ENCODE peak calls at places on chromosomes 4 and X, in nine cellular contexts. J is K562, N is MM.1S, R is DND-41, V is fibroblast of lung, W is mammary epithelial cell, M is PC-3, B is Karpas-422, O is keratinocyte. S is an unnamed sample. For H3K27me3, the result is how much of the 10 kb centered on the place peaks cover.

GRCh38 chr4:183438458-183439113 is 5.8 kb upstream of the CDKN2AIP start:
- DNase-seq in J (no peak), N (no peak), R (no peak), V (peak), W (peak), M (peak), B (no peak), O (peak), S (peak)

GRCh38 chr4:121122661-121123060 is 41.5 kb downstream of the TNIP3 start:
- DNase-seq in J (no peak), N (no peak), R (no peak), V (peak), W (no peak), M (no peak), B (no peak), O (no peak), S (no peak)

GRCh38 chr4:32454482-32454881 is 1734.3 kb downstream of the PCDH7 start:
- DNase-seq in J (no peak), N (peak), R (no peak), V (no peak), W (no peak), M (no peak), B (no peak), O (no peak), S (no peak)

GRCh38 chrX:77264490-77264889 is 182.7 kb upstream of the FGF16 start:
- DNase-seq in J (no peak), N (no peak), R (no peak), V (no peak), W (no peak), M (no peak), B (no peak), O (no peak), S (no peak)

GRCh38 chr4:13888112-13888511 is 260.6 kb upstream of the BOD1L1 start:
- DNase-seq in J (no peak), N (no peak), R (no peak), V (peak), W (peak), M (peak), B (no peak), O (no peak), S (peak)

GRCh38 chr4:84499065-84499982 is at the start of gene NKX6-1:
- DNase-seq in J (no peak), N (no peak), R (no peak), V (peak), W (peak), M (peak), B (no peak), O (no peak), S (peak)

GRCh38 chr4:185066179-185066578 is 47.9 kb downstream of the HELT start:
- DNase-seq in J (no peak), N (no peak), R (no peak), V (no peak), W (no peak), M (no peak), B (no peak), O (no peak), S (no peak)

GRCh38 chr4:145786830-145787229 is 106.9 kb downstream of the C4orf51 start:
- DNase-seq in J (no peak), N (no peak), R (no peak), V (no peak), W (no peak), M (no peak), B (no peak), O (no peak), S (no peak)

GRCh38 chrX:102995316-102995715 is 58.2 kb downstream of the RAB40AL start:
- DNase-seq in J (no peak), N (no peak), R (no peak), V (peak), W (no peak), M (no peak), B (no peak), O (no peak), S (peak)

GRCh38 chrX:154513662-154514204 is 2.3 kb downstream of the FAM3A start:
- DNase-seq in J (no peak), N (no peak), R (no peak), V (no peak), W (no peak), M (no peak), B (no peak), O (no peak), S (no peak)

GRCh38 chrX:154519389-154519788 is 3.4 kb upstream of the FAM3A start:
- DNase-seq in J (peak), N (no peak), R (no peak), V (no peak), W (no peak), M (no peak), B (no peak), O (no peak), S (no peak)

GRCh38 chrX:154517101-154517781 is 1.2 kb upstream of the FAM3A start:
- DNase-seq in J (no peak), N (no peak), R (no peak), V (no peak), W (no peak), M (no peak), B (no peak), O (no peak), S (no peak)

GRCh38 chrX:154515803-154516654 is at the start of gene FAM3A:
- DNase-seq in J (peak), N (peak), R (peak), V (peak), W (peak), M (peak), B (peak), O (no peak), S (peak)

DNA sequence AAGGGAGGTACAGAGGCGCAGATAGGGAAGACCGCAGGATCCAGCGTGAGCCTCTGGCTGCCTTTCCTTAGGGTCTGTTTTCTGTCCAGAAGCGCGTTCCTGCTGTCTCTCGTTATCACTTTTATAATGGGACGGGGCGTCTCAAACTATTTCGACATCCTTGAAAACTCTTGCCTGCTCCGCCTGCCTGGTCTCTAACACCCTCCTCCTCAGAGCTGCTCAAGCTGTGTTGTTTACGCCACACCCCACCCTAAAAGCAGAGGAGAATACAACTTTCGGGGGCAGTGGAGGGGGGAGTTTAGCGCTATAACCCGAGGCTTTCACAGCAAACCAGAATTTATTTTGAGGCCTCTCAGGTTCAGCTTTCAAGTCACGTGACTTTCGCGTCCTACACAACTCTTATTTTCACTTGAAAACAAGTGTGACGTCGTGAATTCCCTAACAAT is 646 bp upstream of the FAM3A start:
- DNase-seq in J (no peak), N (no peak), R (no peak), V (peak), W (no peak), M (no peak), B (no peak), O (no peak), S (peak)
- H2AFZ ChIP-seq in J (peak), N (peak), R (peak), V (no peak), W (peak), M (peak), B (no peak), O (peak), S (peak)

GRCh38 chr4:1048781-1049590 is 37.6 kb downstream of the FGFRL1 start:
- DNase-seq in J (no peak), N (no peak), R (no peak), V (no peak), W (no peak), M (no peak), B (no peak), O (no peak), S (no peak)
- H3K27me3 ChIP-seq in J (under half), N (under half), R (under half), V (under half), W (under half), M (under half), B (under half), O (half or more), S (under half)

GRCh38 chrX:53263597-53264094 is 17.7 kb downstream of the IQSEC2 start:
- DNase-seq in J (peak), N (no peak), R (no peak), V (peak), W (peak), M (peak), B (no peak), O (peak), S (peak)

GRCh38 chrX:53262189-53262917 is 19.0 kb downstream of the IQSEC2 start:
- DNase-seq in J (no peak), N (no peak), R (no peak), V (no peak), W (no peak), M (peak), B (no peak), O (no peak), S (no peak)

GRCh38 chrX:53262918-53263394 is 18.4 kb downstream of the IQSEC2 start:
- DNase-seq in J (peak), N (no peak), R (no peak), V (peak), W (peak), M (peak), B (no peak), O (no peak), S (peak)

GRCh38 chrX:53261573-53261972 is 19.8 kb downstream of the IQSEC2 start:
- DNase-seq in J (no peak), N (no peak), R (no peak), V (no peak), W (no peak), M (no peak), B (no peak), O (no peak), S (no peak)

DNA sequence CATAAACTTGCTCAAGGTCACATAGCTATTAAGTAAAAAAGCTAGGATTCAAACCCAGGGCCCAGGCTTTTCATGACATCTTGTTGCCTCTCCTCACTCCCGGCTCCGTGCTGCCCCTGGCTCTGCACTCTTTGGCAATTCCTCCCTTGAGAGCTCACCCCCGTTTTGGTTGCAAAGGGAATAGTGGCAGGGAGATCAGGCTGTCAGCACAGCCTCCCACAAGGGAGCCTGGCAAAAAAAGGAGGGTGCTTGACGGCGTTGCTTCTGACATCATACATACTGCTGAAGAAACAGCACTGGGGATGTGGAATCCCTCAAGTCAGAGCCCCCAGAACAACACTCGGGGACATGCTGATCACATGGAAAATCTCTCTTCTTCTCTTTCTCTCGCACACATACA is 20.5 kb downstream of the IQSEC2 start:
- DNase-seq in J (no peak), N (no peak), R (no peak), V (no peak), W (no peak), M (no peak), B (no peak), O (no peak), S (no peak)
- H3K9ac ChIP-seq in J (no peak), N (no peak), R (no peak), V (no peak), W (no peak), M (no peak), B (no peak), O (no peak), S (no peak)

DNA sequence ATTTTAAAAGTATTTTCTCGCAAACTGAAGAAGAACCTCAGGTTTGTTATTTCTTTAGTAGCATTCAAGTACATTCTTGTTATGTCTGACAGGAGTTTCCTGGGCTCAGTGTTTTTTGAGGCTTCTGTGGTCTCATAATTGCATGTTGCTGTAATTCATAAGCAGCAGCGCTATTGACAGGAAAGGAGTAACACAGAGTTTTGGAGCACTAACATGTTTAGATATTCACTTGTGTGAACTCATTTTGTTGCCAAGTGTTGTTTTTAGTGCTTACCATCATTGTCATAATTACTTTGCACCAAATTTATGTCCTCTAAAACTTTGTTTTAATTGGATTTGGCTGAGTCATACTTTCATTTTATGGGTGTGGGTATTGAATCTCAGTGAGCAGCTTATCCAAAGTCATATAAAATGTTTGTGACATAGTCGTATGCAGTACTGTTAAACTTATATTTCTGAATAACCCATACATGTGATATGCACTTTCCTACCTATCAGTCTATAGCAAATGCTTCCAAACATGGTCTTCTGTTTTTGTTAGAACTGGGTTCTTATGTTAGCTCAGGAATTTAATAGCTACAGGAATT is 358.7 kb upstream of the CTSO start:
- DNase-seq in J (no peak), N (no peak), R (no peak), V (peak), W (peak), M (no peak), B (no peak), O (no peak), S (peak)
- H2AFZ ChIP-seq in J (no peak), N (no peak), R (no peak), V (peak), W (peak), M (peak), B (no peak), O (peak), S (peak)

DNA sequence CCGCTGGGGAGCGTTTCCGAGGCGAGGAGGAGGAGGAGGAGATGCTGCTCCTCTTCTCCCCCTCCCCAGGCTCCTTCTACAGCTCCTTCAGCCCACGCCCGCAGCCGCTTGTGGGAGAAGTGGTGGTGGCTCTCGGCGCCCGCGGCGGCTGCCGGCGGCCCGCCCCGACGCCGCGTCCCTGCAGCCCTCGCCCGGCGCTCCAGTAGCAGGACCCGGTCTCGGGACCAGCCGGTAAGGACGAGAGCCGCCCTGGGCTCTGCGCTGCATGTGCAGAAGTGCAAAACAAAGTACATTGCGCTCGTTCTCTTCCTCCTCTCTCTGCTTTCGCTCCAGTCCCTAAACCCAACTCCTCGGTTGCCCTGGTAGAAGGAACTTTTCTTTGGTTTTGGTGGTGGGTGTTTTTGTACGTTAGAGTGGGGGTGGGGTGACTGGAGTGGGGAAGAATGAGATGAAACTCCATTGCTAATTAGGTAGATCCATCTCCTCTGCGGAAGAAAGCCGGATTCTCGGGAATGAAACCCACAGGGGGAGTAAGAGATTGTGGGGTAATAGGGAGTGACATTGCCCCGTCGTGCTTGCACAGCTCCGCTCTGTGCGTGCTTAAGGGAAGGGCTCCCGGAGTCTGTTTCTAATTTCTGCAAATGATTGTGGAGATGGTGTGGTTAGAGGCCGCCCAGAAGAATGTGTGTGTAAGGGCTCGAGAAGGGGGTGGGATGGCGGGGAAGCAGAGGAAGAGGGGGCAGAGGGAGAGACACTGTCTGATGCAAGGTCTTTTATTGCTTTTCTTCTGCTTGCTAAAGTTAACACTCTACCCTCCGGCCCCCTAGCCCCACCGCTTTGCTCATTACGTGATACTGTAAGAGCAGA is 677 bp downstream of the PTPN13 start:
- DNase-seq in J (no peak), N (peak), R (peak), V (peak), W (peak), M (peak), B (no peak), O (no peak), S (peak)
- H3K27me3 ChIP-seq in J (under half), N (under half), R (under half), V (under half), W (under half), M (under half), B (under half), O (under half), S (under half)

GRCh38 chr4:2246384-2247127 is 4.6 kb upstream of the HAUS3 start:
- DNase-seq in J (no peak), N (no peak), R (no peak), V (no peak), W (no peak), M (no peak), B (no peak), O (no peak), S (no peak)
- H3K9ac ChIP-seq in J (no peak), N (no peak), R (no peak), V (no peak), W (no peak), M (no peak), B (no peak), O (no peak), S (no peak)

DNA sequence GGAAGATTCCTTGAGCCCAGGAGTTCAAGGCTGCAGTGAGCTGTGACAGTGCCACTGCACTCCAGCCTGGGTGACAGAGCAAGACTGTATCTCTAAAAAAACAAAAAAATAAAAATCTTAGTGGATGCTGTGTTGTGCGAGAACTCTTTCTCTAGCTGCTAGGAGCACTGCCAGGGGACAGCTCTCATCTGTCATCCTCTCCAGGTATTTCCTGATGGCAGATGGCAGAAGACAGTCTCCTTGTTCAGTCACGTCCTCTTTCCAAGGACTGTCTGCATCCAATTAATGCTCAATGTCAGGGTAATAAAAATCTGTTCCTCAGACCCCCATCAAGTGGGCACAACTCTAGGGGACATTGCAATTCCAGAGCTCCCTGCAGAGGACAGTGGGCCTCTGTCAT is 29.2 kb downstream of the PPM1K start:
- DNase-seq in J (no peak), N (no peak), R (no peak), V (no peak), W (no peak), M (no peak), B (no peak), O (no peak), S (no peak)
- H2AFZ ChIP-seq in J (no peak), N (no peak), R (no peak), V (no peak), W (no peak), M (no peak), B (no peak), O (no peak), S (no peak)

S was measured in GM23248.